ENCODE peak calls at places on chromosomes 6 and 20, in five cellular contexts. One of them, this sample, is unnamed.
A peak's percentile ranks its signal among the peaks of the same experiment; 100 is the strongest.

GRCh38 chr20:62292115-62292514 is 10.7 kb upstream of the ADRM1 start:
- DNase-seq in small intestine: no peak
- DNase-seq in coronary artery: no peak
- DNase-seq in CD4-positive, alpha-beta memory T cell: no peak
- DNase-seq in sigmoid colon: no peak
- DNase-seq in this sample: no peak

GRCh38 chr6:102438181-102438580 is 1044.7 kb downstream of the GRIK2 start:
- DNase-seq in small intestine: no peak
- DNase-seq in coronary artery: no peak
- DNase-seq in CD4-positive, alpha-beta memory T cell: no peak
- DNase-seq in sigmoid colon: no peak
- DNase-seq in this sample: no peak

GRCh38 chr6:26155066-26155925 is 68.1 kb downstream of the HFE start:
- DNase-seq in small intestine: peak; percentile 56
- DNase-seq in coronary artery: no peak
- DNase-seq in CD4-positive, alpha-beta memory T cell: no peak
- DNase-seq in sigmoid colon: peak; percentile 74
- DNase-seq in this sample: no peak

GRCh38 chr6:107132330-107132954 is 17.1 kb upstream of the BEND3 start:
- DNase-seq in small intestine: no peak
- DNase-seq in coronary artery: no peak
- DNase-seq in CD4-positive, alpha-beta memory T cell: peak; percentile 13
- DNase-seq in sigmoid colon: no peak
- DNase-seq in this sample: no peak

GRCh38 chr6:1417718-1418117 is 28.3 kb downstream of the FOXF2 start:
- DNase-seq in small intestine: no peak
- DNase-seq in coronary artery: no peak
- DNase-seq in CD4-positive, alpha-beta memory T cell: no peak
- DNase-seq in sigmoid colon: no peak
- DNase-seq in this sample: no peak

GRCh38 chr6:47093169-47093568 is 51.0 kb upstream of the ADGRF1 start:
- DNase-seq in small intestine: peak; percentile 93
- DNase-seq in coronary artery: no peak
- DNase-seq in CD4-positive, alpha-beta memory T cell: no peak
- DNase-seq in sigmoid colon: no peak
- DNase-seq in this sample: no peak

GRCh38 chr6:140051521-140052455 is 677.3 kb upstream of the CITED2 start:
- DNase-seq in small intestine: no peak
- DNase-seq in coronary artery: no peak
- DNase-seq in CD4-positive, alpha-beta memory T cell: no peak
- DNase-seq in sigmoid colon: no peak
- DNase-seq in this sample: no peak

GRCh38 chr6:30073489-30074240 is 1.9 kb downstream of the RNF39 start:
- DNase-seq in small intestine: no peak
- DNase-seq in coronary artery: no peak
- DNase-seq in CD4-positive, alpha-beta memory T cell: no peak
- DNase-seq in sigmoid colon: no peak
- DNase-seq in this sample: no peak

GRCh38 chr6:1702580-1703051 is 92.9 kb downstream of the FOXC1 start:
- DNase-seq in small intestine: no peak
- DNase-seq in coronary artery: no peak
- DNase-seq in CD4-positive, alpha-beta memory T cell: no peak
- DNase-seq in sigmoid colon: no peak
- DNase-seq in this sample: no peak

GRCh38 chr20:23350855-23351838 is 556 bp downstream of the NXT1 start:
- DNase-seq in small intestine: peak; percentile 32
- DNase-seq in coronary artery: peak; percentile 82
- DNase-seq in CD4-positive, alpha-beta memory T cell: peak; percentile 59
- DNase-seq in sigmoid colon: peak; percentile 79
- DNase-seq in this sample: no peak

GRCh38 chr6:14001329-14002012 is 76.7 kb downstream of the RNF182 start:
- DNase-seq in small intestine: no peak
- DNase-seq in coronary artery: no peak
- DNase-seq in CD4-positive, alpha-beta memory T cell: no peak
- DNase-seq in sigmoid colon: no peak
- DNase-seq in this sample: no peak

GRCh38 chr20:5657190-5657872 is 92.9 kb upstream of the SHLD1 start:
- DNase-seq in small intestine: peak; percentile 77
- DNase-seq in coronary artery: no peak
- DNase-seq in CD4-positive, alpha-beta memory T cell: no peak
- DNase-seq in sigmoid colon: peak; percentile 87
- DNase-seq in this sample: peak; percentile 52

GRCh38 chr6:56047931-56048520 is 172.6 kb upstream of the BMP5 start:
- DNase-seq in small intestine: no peak
- DNase-seq in coronary artery: no peak
- DNase-seq in CD4-positive, alpha-beta memory T cell: no peak
- DNase-seq in sigmoid colon: no peak
- DNase-seq in this sample: no peak

GRCh38 chr6:149636116-149636515 is 12.4 kb downstream of the KATNA1 start:
- DNase-seq in small intestine: peak; percentile 23
- DNase-seq in coronary artery: no peak
- DNase-seq in CD4-positive, alpha-beta memory T cell: no peak
- DNase-seq in sigmoid colon: no peak
- DNase-seq in this sample: no peak

GRCh38 chr6:24504642-24505586 is 10.1 kb downstream of the ALDH5A1 start:
- DNase-seq in small intestine: peak; percentile 13
- DNase-seq in coronary artery: no peak
- DNase-seq in CD4-positive, alpha-beta memory T cell: no peak
- DNase-seq in sigmoid colon: no peak
- DNase-seq in this sample: peak; percentile 89

GRCh38 chr6:34462561-34462971 is 3.3 kb upstream of the PACSIN1 start:
- DNase-seq in small intestine: peak; percentile 84
- DNase-seq in coronary artery: no peak
- DNase-seq in CD4-positive, alpha-beta memory T cell: no peak
- DNase-seq in sigmoid colon: no peak
- DNase-seq in this sample: no peak

GRCh38 chr20:32702706-32703425 is 29.1 kb upstream of the C20orf203 start:
- DNase-seq in small intestine: no peak
- DNase-seq in coronary artery: no peak
- DNase-seq in CD4-positive, alpha-beta memory T cell: no peak
- DNase-seq in sigmoid colon: no peak
- DNase-seq in this sample: no peak

GRCh38 chr6:112296122-112296521 is 41.8 kb upstream of the LAMA4 start:
- DNase-seq in small intestine: no peak
- DNase-seq in coronary artery: no peak
- DNase-seq in CD4-positive, alpha-beta memory T cell: no peak
- DNase-seq in sigmoid colon: no peak
- DNase-seq in this sample: no peak

GRCh38 chr6:38459291-38459690 is 180.4 kb downstream of the BTBD9 start:
- DNase-seq in small intestine: no peak
- DNase-seq in coronary artery: no peak
- DNase-seq in CD4-positive, alpha-beta memory T cell: no peak
- DNase-seq in sigmoid colon: no peak
- DNase-seq in this sample: no peak

GRCh38 chr6:167997642-167998041 is at the start of gene KIF25:
- DNase-seq in small intestine: no peak
- DNase-seq in coronary artery: peak; percentile 24
- DNase-seq in CD4-positive, alpha-beta memory T cell: no peak
- DNase-seq in sigmoid colon: no peak
- DNase-seq in this sample: no peak

GRCh38 chr20:5331340-5331739 is 14.6 kb upstream of the PROKR2 start:
- DNase-seq in small intestine: no peak
- DNase-seq in coronary artery: no peak
- DNase-seq in CD4-positive, alpha-beta memory T cell: no peak
- DNase-seq in sigmoid colon: no peak
- DNase-seq in this sample: no peak

GRCh38 chr6:142416179-142416578 is 114.4 kb downstream of the ADGRG6 start:
- DNase-seq in small intestine: no peak
- DNase-seq in coronary artery: no peak
- DNase-seq in CD4-positive, alpha-beta memory T cell: no peak
- DNase-seq in sigmoid colon: no peak
- DNase-seq in this sample: no peak

GRCh38 chr6:131972761-131973160 is 21.6 kb upstream of the CCN2 start:
- DNase-seq in small intestine: no peak
- DNase-seq in coronary artery: no peak
- DNase-seq in CD4-positive, alpha-beta memory T cell: no peak
- DNase-seq in sigmoid colon: no peak
- DNase-seq in this sample: no peak

GRCh38 chr6:108903796-108904195 is 55.6 kb downstream of the ARMC2 start:
- DNase-seq in small intestine: peak; percentile 43
- DNase-seq in coronary artery: no peak
- DNase-seq in CD4-positive, alpha-beta memory T cell: no peak
- DNase-seq in sigmoid colon: no peak
- DNase-seq in this sample: no peak
- H3K27ac ChIP-seq in small intestine: no peak overlapping the region
- H3K27ac ChIP-seq in coronary artery: no peak overlapping the region
- H3K27ac ChIP-seq in CD4-positive, alpha-beta memory T cell: no peak overlapping the region
- H3K27ac ChIP-seq in sigmoid colon: no peak overlapping the region
- H3K27ac ChIP-seq in this sample: no peak overlapping the region

GRCh38 chr6:81940451-81940850 is 188.0 kb upstream of the TENT5A start:
- DNase-seq in small intestine: no peak
- DNase-seq in coronary artery: no peak
- DNase-seq in CD4-positive, alpha-beta memory T cell: no peak
- DNase-seq in sigmoid colon: no peak
- DNase-seq in this sample: no peak

GRCh38 chr6:81937296-81937937 is 184.9 kb upstream of the TENT5A start:
- DNase-seq in small intestine: peak; percentile 27
- DNase-seq in coronary artery: no peak
- DNase-seq in CD4-positive, alpha-beta memory T cell: no peak
- DNase-seq in sigmoid colon: no peak
- DNase-seq in this sample: no peak

GRCh38 chr6:81938991-81939773 is 186.7 kb upstream of the TENT5A start:
- DNase-seq in small intestine: no peak
- DNase-seq in coronary artery: no peak
- DNase-seq in CD4-positive, alpha-beta memory T cell: no peak
- DNase-seq in sigmoid colon: no peak
- DNase-seq in this sample: no peak

GRCh38 chr6:81938014-81938761 is 185.7 kb upstream of the TENT5A start:
- DNase-seq in small intestine: peak; percentile 95
- DNase-seq in coronary artery: no peak
- DNase-seq in CD4-positive, alpha-beta memory T cell: no peak
- DNase-seq in sigmoid colon: no peak
- DNase-seq in this sample: no peak

GRCh38 chr6:81939774-81940165 is 187.3 kb upstream of the TENT5A start:
- DNase-seq in small intestine: no peak
- DNase-seq in coronary artery: no peak
- DNase-seq in CD4-positive, alpha-beta memory T cell: no peak
- DNase-seq in sigmoid colon: no peak
- DNase-seq in this sample: no peak
- H3K27ac ChIP-seq in small intestine: no peak overlapping the region
- H3K27ac ChIP-seq in coronary artery: no peak overlapping the region
- H3K27ac ChIP-seq in CD4-positive, alpha-beta memory T cell: no peak overlapping the region
- H3K27ac ChIP-seq in sigmoid colon: no peak overlapping the region
- H3K27ac ChIP-seq in this sample: peak overlapping the region; percentile 39

GRCh38 chr6:164911873-164912580 is 397.4 kb downstream of the C6orf118 start:
- DNase-seq in small intestine: no peak
- DNase-seq in coronary artery: no peak
- DNase-seq in CD4-positive, alpha-beta memory T cell: no peak
- DNase-seq in sigmoid colon: no peak
- DNase-seq in this sample: no peak
- H3K27ac ChIP-seq in small intestine: no peak overlapping the region
- H3K27ac ChIP-seq in coronary artery: no peak overlapping the region
- H3K27ac ChIP-seq in CD4-positive, alpha-beta memory T cell: no peak overlapping the region
- H3K27ac ChIP-seq in sigmoid colon: no peak overlapping the region
- H3K27ac ChIP-seq in this sample: no peak overlapping the region

GRCh38 chr20:35001596-35002362 is 46.1 kb downstream of the MYH7B start:
- DNase-seq in small intestine: peak; percentile 25
- DNase-seq in coronary artery: no peak
- DNase-seq in CD4-positive, alpha-beta memory T cell: no peak
- DNase-seq in sigmoid colon: no peak
- DNase-seq in this sample: no peak

GRCh38 chr20:34999782-35000181 is 44.1 kb downstream of the MYH7B start:
- DNase-seq in small intestine: peak; percentile 54
- DNase-seq in coronary artery: no peak
- DNase-seq in CD4-positive, alpha-beta memory T cell: no peak
- DNase-seq in sigmoid colon: no peak
- DNase-seq in this sample: no peak

GRCh38 chr20:35000922-35001595 is 45.4 kb downstream of the MYH7B start:
- DNase-seq in small intestine: no peak
- DNase-seq in coronary artery: no peak
- DNase-seq in CD4-positive, alpha-beta memory T cell: no peak
- DNase-seq in sigmoid colon: no peak
- DNase-seq in this sample: peak; percentile 71

GRCh38 chr20:34999021-34999451 is 43.4 kb downstream of the MYH7B start:
- DNase-seq in small intestine: no peak
- DNase-seq in coronary artery: no peak
- DNase-seq in CD4-positive, alpha-beta memory T cell: no peak
- DNase-seq in sigmoid colon: no peak
- DNase-seq in this sample: no peak

DNA sequence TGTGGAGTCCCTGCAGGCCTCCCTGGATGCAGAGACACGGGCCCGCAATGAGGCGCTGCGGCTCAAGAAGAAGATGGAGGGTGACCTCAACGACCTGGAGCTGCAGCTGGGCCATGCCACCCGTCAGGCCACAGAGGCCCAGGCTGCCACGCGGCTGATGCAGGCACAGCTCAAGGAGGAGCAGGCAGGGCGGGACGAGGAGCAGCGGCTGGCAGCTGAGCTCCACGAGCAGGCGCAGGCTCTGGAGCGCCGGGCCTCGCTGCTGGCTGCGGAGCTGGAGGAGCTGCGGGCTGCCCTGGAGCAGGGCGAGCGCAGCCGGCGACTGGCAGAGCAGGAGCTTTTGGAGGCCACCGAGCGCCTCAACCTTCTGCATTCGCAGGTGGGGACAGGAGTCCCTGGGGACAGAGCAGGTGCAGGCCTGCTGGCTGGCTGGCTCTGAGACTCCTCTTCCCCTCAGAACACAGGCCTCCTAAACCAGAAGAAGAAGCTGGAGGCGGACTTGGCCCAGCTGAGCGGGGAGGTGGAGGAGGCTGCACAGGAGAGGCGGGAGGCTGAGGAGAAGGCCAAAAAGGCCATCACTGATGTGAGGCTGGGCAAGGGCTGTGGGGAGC is 44.7 kb downstream of the MYH7B start:
- DNase-seq in small intestine: no peak
- DNase-seq in coronary artery: no peak
- DNase-seq in CD4-positive, alpha-beta memory T cell: no peak
- DNase-seq in sigmoid colon: no peak
- DNase-seq in this sample: no peak
- H3K27ac ChIP-seq in small intestine: no peak overlapping the region
- H3K27ac ChIP-seq in coronary artery: no peak overlapping the region
- H3K27ac ChIP-seq in CD4-positive, alpha-beta memory T cell: no peak overlapping the region
- H3K27ac ChIP-seq in sigmoid colon: no peak overlapping the region
- H3K27ac ChIP-seq in this sample: no peak overlapping the region

GRCh38 chr6:42251911-42252637 is 34.4 kb upstream of the MRPS10 start:
- DNase-seq in small intestine: peak; percentile 67
- DNase-seq in coronary artery: no peak
- DNase-seq in CD4-positive, alpha-beta memory T cell: no peak
- DNase-seq in sigmoid colon: peak; percentile 71
- DNase-seq in this sample: no peak
- H3K27ac ChIP-seq in small intestine: no peak overlapping the region
- H3K27ac ChIP-seq in coronary artery: no peak overlapping the region
- H3K27ac ChIP-seq in CD4-positive, alpha-beta memory T cell: no peak overlapping the region
- H3K27ac ChIP-seq in sigmoid colon: peak overlapping the region; percentile 26
- H3K27ac ChIP-seq in this sample: peak overlapping the region; percentile 1

DNA sequence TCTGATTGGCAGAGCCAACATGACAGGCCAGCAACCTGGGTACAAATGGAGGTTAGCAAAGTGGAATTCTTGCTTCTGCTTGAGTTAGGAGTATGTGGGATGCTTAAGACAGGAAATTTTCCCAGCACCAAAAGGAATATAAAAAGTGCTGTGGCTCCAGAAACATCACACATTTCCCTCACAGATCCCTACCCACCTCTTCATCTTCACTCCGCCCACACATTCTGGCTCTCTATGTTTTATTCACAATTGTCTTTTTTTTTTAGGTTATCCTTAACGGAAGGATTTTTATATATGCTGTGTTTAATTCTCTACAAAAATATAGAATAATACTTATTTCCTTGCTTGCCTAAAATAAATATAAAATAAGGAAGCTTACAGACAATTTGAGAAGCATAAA is 563.3 kb upstream of the HS3ST5 start:
- DNase-seq in small intestine: no peak
- DNase-seq in coronary artery: no peak
- DNase-seq in CD4-positive, alpha-beta memory T cell: no peak
- DNase-seq in sigmoid colon: no peak
- DNase-seq in this sample: no peak
- H3K27ac ChIP-seq in small intestine: no peak overlapping the region
- H3K27ac ChIP-seq in coronary artery: no peak overlapping the region
- H3K27ac ChIP-seq in CD4-positive, alpha-beta memory T cell: no peak overlapping the region
- H3K27ac ChIP-seq in sigmoid colon: no peak overlapping the region
- H3K27ac ChIP-seq in this sample: no peak overlapping the region

This sample was measured in left lung.